ENCODE peak calls at places on chromosome 10, in nine cellular contexts. A, Z, D, H, V, U, Q, G and Y are unnamed samples.

GRCh38 chr10:30502266-30503058 is 68.5 kb downstream of the MAP3K8 start:
- DNase-seq in A (no peak), H (no peak), Z (peak), U (no peak), Q (no peak), V (peak), G (peak), D (no peak), Y (no peak)

GRCh38 chr10:79130846-79131245 is 62.1 kb downstream of the ZMIZ1 start:
- DNase-seq in U (no peak), V (no peak), A (no peak), Q (no peak), Z (no peak), G (no peak), D (no peak), H (no peak), Y (no peak)

GRCh38 chr10:109981641-109982040 is 26.1 kb upstream of the ADD3 start:
- DNase-seq in G (no peak), Z (no peak), H (no peak), V (no peak), A (no peak), Q (no peak), U (no peak), D (no peak), Y (no peak)

GRCh38 chr10:113108180-113108835 is 158.3 kb downstream of the TCF7L2 start:
- DNase-seq in D (peak), G (peak), V (peak), U (no peak), Q (no peak), A (no peak), H (no peak), Z (no peak), Y (no peak)

GRCh38 chr10:88442681-88443080 is 140.4 kb downstream of the RNLS start:
- DNase-seq in A (no peak), U (no peak), H (no peak), Z (no peak), G (no peak), Q (no peak), D (no peak), V (no peak), Y (no peak)

GRCh38 chr10:105398202-105398601 is 757.1 kb downstream of the SORCS3 start:
- DNase-seq in U (no peak), A (no peak), V (no peak), H (no peak), D (no peak), Z (no peak), G (no peak), Q (no peak), Y (no peak)

GRCh38 chr10:79305515-79305914 is 41.8 kb upstream of the PPIF start:
- DNase-seq in A (no peak), Z (no peak), H (no peak), D (no peak), U (no peak), V (no peak), Q (no peak), G (no peak), Y (no peak)

GRCh38 chr10:11164806-11165590 is 147.3 kb downstream of the CELF2 start:
- DNase-seq in Z (peak), Q (no peak), G (peak), A (no peak), H (peak), V (peak), D (peak), U (peak), Y (peak)

GRCh38 chr10:29691564-29692064 is 56.8 kb upstream of the SVIL start:
- DNase-seq in Q (no peak), H (no peak), A (no peak), V (no peak), D (no peak), Z (no peak), U (no peak), G (no peak), Y (no peak)

GRCh38 chr10:79079490-79080355 is 11.0 kb downstream of the ZMIZ1 start:
- DNase-seq in Q (no peak), G (peak), H (no peak), V (peak), A (no peak), U (no peak), D (no peak), Z (peak), Y (peak)

GRCh38 chr10:79984851-79985250 is 35.9 kb upstream of the SFTPD start:
- DNase-seq in U (no peak), G (peak), V (no peak), A (no peak), D (no peak), Z (peak), H (no peak), Q (no peak), Y (no peak)

GRCh38 chr10:84548869-84549268 is 220.5 kb downstream of the CCSER2 start:
- DNase-seq in Q (no peak), D (peak), Z (no peak), G (no peak), U (no peak), A (no peak), V (peak), H (no peak), Y (no peak)

GRCh38 chr10:115417585-115418265 is 324.6 kb downstream of the ATRNL1 start:
- DNase-seq in U (no peak), A (peak), Q (peak), H (no peak), Z (peak), G (peak), V (peak), D (peak), Y (peak)

GRCh38 chr10:97230146-97230545 is 44.4 kb upstream of the SLIT1 start:
- DNase-seq in Q (no peak), V (no peak), H (no peak), A (no peak), G (no peak), U (no peak), Z (no peak), D (no peak), Y (no peak)

GRCh38 chr10:69801434-69802315 is at the start of gene COL13A1:
- DNase-seq in U (no peak), D (peak), G (peak), V (peak), H (no peak), Z (peak), A (no peak), Q (no peak), Y (no peak)

GRCh38 chr10:72124984-72125383 is 36.6 kb upstream of the SPOCK2 start:
- DNase-seq in Q (no peak), G (no peak), Z (no peak), V (no peak), D (no peak), A (no peak), U (no peak), H (no peak), Y (no peak)

GRCh38 chr10:18162021-18162631 is 21.9 kb downstream of the CACNB2 start:
- DNase-seq in D (no peak), Q (no peak), G (no peak), V (no peak), Z (no peak), H (no peak), U (no peak), A (no peak), Y (no peak)

GRCh38 chr10:18164093-18164492 is 23.9 kb downstream of the CACNB2 start:
- DNase-seq in Q (no peak), D (no peak), G (no peak), A (no peak), Z (no peak), U (no peak), H (no peak), V (no peak), Y (no peak)

GRCh38 chr10:18159596-18159995 is 19.4 kb downstream of the CACNB2 start:
- DNase-seq in Z (no peak), U (no peak), D (no peak), H (no peak), Q (no peak), V (no peak), G (no peak), A (no peak), Y (no peak)

GRCh38 chr10:18164771-18165361 is 24.6 kb downstream of the CACNB2 start:
- DNase-seq in Q (no peak), H (no peak), V (no peak), G (no peak), Z (no peak), A (no peak), U (no peak), D (no peak), Y (peak)
- H3K4me3 ChIP-seq in Q (no peak), H (no peak), V (no peak), G (no peak), Z (no peak), A (no peak), U (no peak), D (no peak), Y (no peak)

GRCh38 chr10:34690403-34691049 is 124.6 kb downstream of the PARD3 start:
- DNase-seq in D (no peak), Q (no peak), H (no peak), Z (no peak), U (no peak), V (no peak), G (no peak), A (no peak), Y (no peak)

GRCh38 chr10:34687434-34688205 is 127.5 kb downstream of the PARD3 start:
- DNase-seq in D (no peak), U (no peak), V (no peak), G (no peak), Z (no peak), H (no peak), Q (no peak), A (no peak), Y (no peak)

GRCh38 chr10:34689053-34689452 is 126.0 kb downstream of the PARD3 start:
- DNase-seq in G (no peak), Z (no peak), H (no peak), D (no peak), V (no peak), A (no peak), U (no peak), Q (no peak), Y (no peak)
- TF ChIP-seq POLR2AphosphoS5 in G (no peak), Z (no peak), H (no peak), D (no peak), V (no peak), A (no peak), U (no peak), Q (no peak), Y (no peak)

GRCh38 chr10:111837089-111837488 is 346.5 kb downstream of the GPAM start:
- DNase-seq in U (no peak), G (no peak), A (no peak), Z (no peak), H (no peak), D (no peak), V (no peak), Q (no peak), Y (no peak)

GRCh38 chr10:111836586-111836985 is 347.0 kb downstream of the GPAM start:
- DNase-seq in V (no peak), Z (no peak), Q (no peak), D (no peak), U (no peak), A (no peak), H (no peak), G (no peak), Y (no peak)

GRCh38 chr10:111837985-111838384 is 345.6 kb downstream of the GPAM start:
- DNase-seq in H (no peak), A (no peak), U (no peak), D (no peak), V (no peak), G (no peak), Z (no peak), Q (no peak), Y (no peak)

GRCh38 chr10:111831058-111831457 is 352.5 kb downstream of the GPAM start:
- DNase-seq in U (no peak), A (no peak), D (no peak), H (no peak), Z (no peak), Q (no peak), G (no peak), V (no peak), Y (no peak)

GRCh38 chr10:111835562-111835961 is 348.0 kb downstream of the GPAM start:
- DNase-seq in Q (no peak), H (no peak), Z (no peak), V (no peak), U (no peak), G (no peak), D (no peak), A (no peak), Y (no peak)
- TF ChIP-seq EP300 in Q (no peak), H (no peak), Z (no peak), V (no peak), U (no peak), G (no peak), D (no peak), A (no peak), Y (no peak)

DNA sequence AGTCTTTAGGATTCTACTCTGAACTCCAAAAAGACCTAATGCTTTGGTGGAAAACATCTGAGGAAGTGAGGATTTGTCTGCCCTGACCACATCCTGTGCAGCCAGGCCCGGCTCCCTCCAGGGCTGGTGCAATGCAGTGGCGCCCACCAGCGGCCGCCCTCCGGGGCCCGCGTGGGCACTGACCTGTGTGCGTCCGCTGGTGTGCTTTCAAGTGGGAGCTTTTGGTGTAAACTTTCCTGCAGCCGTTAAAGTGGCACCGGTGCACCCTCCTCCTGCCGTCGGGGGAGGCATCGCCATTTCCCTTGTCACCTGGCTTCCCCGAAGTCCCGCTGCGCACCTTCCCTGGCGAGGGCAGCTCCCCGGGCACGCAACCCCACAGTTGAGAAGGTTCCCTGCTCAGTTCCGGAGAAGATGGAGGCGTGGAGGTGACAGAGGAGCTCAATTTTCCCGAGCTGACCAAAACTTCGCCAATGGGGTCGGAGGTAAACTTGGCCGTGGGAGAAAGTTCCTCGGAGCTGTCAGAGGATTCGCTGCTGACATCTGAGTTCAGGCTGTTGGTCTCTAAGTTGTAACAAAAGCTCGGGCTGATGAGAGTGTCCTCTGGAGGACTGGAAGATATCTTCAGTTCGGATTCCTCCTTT is 3.4 kb downstream of the KLF6 start:
- DNase-seq in A (no peak), U (no peak), V (no peak), G (peak), Z (peak), H (peak), Q (no peak), D (no peak), Y (peak)
- H3K4me3 ChIP-seq in A (peak), U (peak), V (no peak), G (peak), Z (peak), H (peak), Q (peak), D (no peak), Y (peak)

GRCh38 chr10:91590142-91590903 is 42.5 kb downstream of the PPP1R3C start:
- DNase-seq in Z (peak), Q (no peak), A (no peak), G (no peak), D (no peak), H (peak), U (no peak), V (no peak), Y (peak)
- TF ChIP-seq POLR2AphosphoS5 in Z (peak), Q (no peak), A (no peak), G (no peak), D (no peak), H (peak), U (no peak), V (no peak), Y (peak)

GRCh38 chr10:15136960-15137359 is 31.5 kb downstream of the NMT2 start:
- DNase-seq in Q (no peak), G (no peak), Z (no peak), D (no peak), U (no peak), H (no peak), A (peak), V (no peak), Y (no peak)
- TF ChIP-seq EP300 in Q (no peak), G (no peak), Z (no peak), D (no peak), U (no peak), H (no peak), A (peak), V (no peak), Y (no peak)

DNA sequence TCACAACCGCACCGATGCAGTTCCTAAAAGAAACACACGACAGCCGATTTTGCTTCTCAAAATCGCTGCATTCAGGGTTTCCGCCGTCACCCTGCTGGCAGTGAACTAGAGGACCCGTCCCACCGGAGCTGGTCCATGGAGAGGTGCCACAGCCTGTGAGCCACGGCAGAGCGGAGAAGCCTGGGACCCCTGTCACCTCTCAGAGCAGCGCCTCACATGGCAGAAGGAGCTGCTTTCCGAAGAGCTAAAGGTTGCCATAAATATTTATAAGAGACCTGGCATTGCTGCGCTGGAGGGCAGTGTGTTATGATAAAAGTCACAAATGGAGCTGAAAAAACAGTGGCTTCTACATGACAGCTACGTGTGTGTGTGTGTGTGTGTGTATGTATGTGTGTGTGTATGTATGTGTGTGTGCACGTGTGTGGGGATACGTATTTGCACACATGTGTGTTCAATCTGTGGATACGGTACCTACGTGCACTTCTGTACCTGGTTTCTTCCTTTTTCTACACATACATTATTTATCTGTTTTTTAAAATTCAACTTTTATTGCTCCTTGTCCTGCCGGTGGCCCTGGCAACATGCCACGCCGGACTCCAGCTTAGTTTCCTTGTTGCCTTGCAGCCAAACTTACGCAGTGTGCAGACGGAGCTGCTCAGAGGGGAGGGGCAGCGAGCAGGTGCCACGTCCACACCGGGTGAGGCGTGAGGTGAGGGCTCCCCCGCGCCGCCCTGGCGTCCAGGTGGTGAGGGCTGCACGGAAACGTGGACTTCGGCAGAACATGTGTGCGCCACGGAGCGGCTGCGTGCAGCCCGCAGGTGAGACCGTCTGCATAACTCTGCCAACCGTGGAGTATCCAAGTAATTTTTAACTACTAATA is 115.2 kb upstream of the PITRM1 start:
- DNase-seq in Q (no peak), D (no peak), G (no peak), V (no peak), A (no peak), H (no peak), Z (peak), U (no peak), Y (no peak)
- H3K4me3 ChIP-seq in Q (no peak), D (no peak), G (no peak), V (no peak), A (no peak), H (no peak), Z (peak), U (no peak), Y (no peak)

GRCh38 chr10:99531026-99531695 is 1.6 kb upstream of the NKX2-3 start:
- DNase-seq in Z (peak), H (no peak), U (no peak), V (no peak), A (no peak), G (no peak), Q (no peak), D (peak), Y (peak)
- TF ChIP-seq POLR2AphosphoS5 in Z (no peak), H (no peak), U (no peak), V (no peak), A (no peak), G (no peak), Q (no peak), D (no peak), Y (no peak)

GRCh38 chr10:98316661-98317060 is 48.7 kb upstream of the LOXL4 start:
- DNase-seq in U (no peak), Q (no peak), V (no peak), D (no peak), Z (no peak), G (no peak), H (no peak), A (no peak), Y (no peak)

GRCh38 chr10:98312816-98313215 is 44.8 kb upstream of the LOXL4 start:
- DNase-seq in A (no peak), D (no peak), H (no peak), V (no peak), G (no peak), Q (no peak), Z (no peak), U (no peak), Y (no peak)

GRCh38 chr10:98313598-98313997 is 45.6 kb upstream of the LOXL4 start:
- DNase-seq in D (no peak), G (no peak), Q (no peak), Z (no peak), A (no peak), V (no peak), U (no peak), H (no peak), Y (no peak)

GRCh38 chr10:98316156-98316555 is 48.2 kb upstream of the LOXL4 start:
- DNase-seq in V (no peak), H (no peak), A (no peak), G (peak), Z (no peak), U (no peak), D (no peak), Q (no peak), Y (no peak)

GRCh38 chr10:98314577-98315284 is 46.7 kb upstream of the LOXL4 start:
- DNase-seq in H (peak), A (no peak), Z (no peak), V (no peak), U (no peak), D (no peak), G (peak), Q (no peak), Y (no peak)
- TF ChIP-seq EP300 in H (no peak), A (no peak), Z (no peak), V (no peak), U (no peak), D (no peak), G (no peak), Q (no peak), Y (no peak)

DNA sequence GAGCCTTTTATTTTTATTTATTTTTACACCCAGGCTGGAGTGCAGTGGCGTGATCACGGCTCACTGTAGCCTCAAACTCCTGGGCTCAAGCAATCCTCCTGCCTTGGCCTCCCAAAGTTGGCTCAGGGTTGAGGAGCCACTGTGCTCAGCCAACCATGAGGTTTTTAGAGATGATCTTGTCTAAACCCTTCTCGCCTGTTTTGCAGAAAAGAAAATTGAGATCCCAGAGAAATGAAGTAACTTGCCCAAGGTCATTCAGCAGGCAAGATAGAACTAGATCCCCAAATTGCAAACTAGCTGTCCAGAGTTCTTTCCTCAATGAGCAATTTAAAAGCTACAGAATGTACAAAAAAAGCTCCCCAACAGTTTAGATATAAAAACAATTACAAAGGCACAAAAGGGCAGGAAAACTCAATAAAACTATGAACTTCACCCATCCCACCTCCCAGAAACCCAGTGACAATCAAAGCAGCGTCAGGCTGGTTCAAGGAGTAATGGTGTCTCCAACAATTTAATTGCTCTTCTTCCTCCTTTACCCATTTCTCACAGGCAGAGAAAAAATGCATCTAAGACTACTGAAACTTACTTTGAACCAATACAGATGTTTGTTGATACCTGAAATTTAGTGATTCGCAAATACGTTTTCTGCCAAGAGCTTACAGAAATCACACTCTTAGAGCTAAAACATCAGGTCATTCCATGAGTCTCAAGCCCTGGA is 762 bp downstream of the MYOF start:
- DNase-seq in U (no peak), D (no peak), A (no peak), G (no peak), H (no peak), Z (no peak), V (no peak), Q (no peak), Y (peak)
- H3K4me3 ChIP-seq in U (peak), D (peak), A (no peak), G (peak), H (peak), Z (peak), V (no peak), Q (no peak), Y (peak)